ENCODE peak calls at places on chromosomes 12 and 14, in nine cellular contexts. W is cardiac muscle cell; M is neural progenitor cell; Z is fibroblast of lung; T is transverse colon; J is substantia nigra; N is CD4-positive, alpha-beta T cell; O is psoas muscle; B is HepG2. U is an unnamed sample.

GRCh38 chr14:105702275-105702817 is 176.0 kb downstream of the TMEM121 start:
- DNase-seq in B (no peak), M (no peak), O (no peak), J (no peak), T (no peak), Z (no peak), W (no peak), N (no peak), U (no peak)

GRCh38 chr12:46209914-46210834 is 58.7 kb downstream of the SLC38A1 start:
- DNase-seq in O (peak; percentile 66), T (peak; percentile 59), N (peak; percentile 55), Z (no peak), B (peak; percentile 11), J (no peak), W (peak; percentile 58), M (no peak), U (peak; percentile 73)

GRCh38 chr14:67031920-67032774 is 157.1 kb upstream of the GARIN2 start:
- DNase-seq in J (no peak), Z (no peak), B (no peak), O (no peak), M (no peak), N (no peak), T (no peak), W (no peak), U (no peak)

GRCh38 chr14:101097109-101097793 is 193.7 kb upstream of the RTL1 start:
- DNase-seq in O (no peak), Z (no peak), J (no peak), T (no peak), M (no peak), N (no peak), B (no peak), W (no peak), U (no peak)

GRCh38 chr14:79781882-79782281 is 429.4 kb downstream of the DIO2 start:
- DNase-seq in O (no peak), J (no peak), Z (peak; percentile 3), T (no peak), N (no peak), W (no peak), B (no peak), M (no peak), U (no peak)

GRCh38 chr12:112124918-112125249 is 476 bp upstream of the TRAFD1 start:
- DNase-seq in J (no peak), W (no peak), T (no peak), O (no peak), B (no peak), Z (no peak), N (no peak), M (no peak), U (no peak)

GRCh38 chr12:10143205-10143604 is 13.2 kb upstream of the CLEC7A start:
- DNase-seq in T (no peak), N (no peak), O (no peak), M (no peak), B (no peak), W (peak; percentile 14), Z (no peak), J (no peak), U (no peak)

GRCh38 chr12:96427269-96427729 is 27.1 kb upstream of the CDK17 start:
- DNase-seq in O (peak; percentile 80), N (no peak), M (peak; percentile 72), T (peak; percentile 35), Z (peak; percentile 100), B (peak; percentile 7), W (peak; percentile 100), J (no peak), U (no peak)

GRCh38 chr12:127579446-127579845 is 687.5 kb upstream of the TMEM132C start:
- DNase-seq in O (no peak), J (no peak), Z (no peak), N (no peak), T (no peak), M (no peak), W (no peak), B (no peak), U (no peak)

GRCh38 chr12:120740871-120741270 is 15.2 kb downstream of the ACADS start:
- DNase-seq in M (no peak), O (no peak), B (no peak), T (no peak), W (no peak), Z (no peak), J (no peak), N (no peak), U (no peak)

GRCh38 chr12:13534645-13535398 is 338.3 kb downstream of the EMP1 start:
- DNase-seq in O (peak; percentile 73), W (peak; percentile 74), T (peak; percentile 68), N (no peak), M (peak; percentile 94), Z (peak; percentile 47), B (peak; percentile 39), J (no peak), U (no peak)

GRCh38 chr12:60072911-60073310 is 477.1 kb downstream of the SLC16A7 start:
- DNase-seq in O (no peak), M (no peak), N (no peak), J (no peak), W (peak; percentile 0), T (no peak), Z (peak; percentile 70), B (no peak), U (no peak)

GRCh38 chr12:124371366-124371765 is 76.5 kb downstream of the RFLNA start:
- DNase-seq in T (no peak), M (no peak), Z (no peak), N (no peak), J (no peak), W (no peak), B (no peak), O (no peak), U (no peak)

GRCh38 chr12:93341409-93342044 is 36.2 kb upstream of the NUDT4 start:
- DNase-seq in J (no peak), N (no peak), B (no peak), W (no peak), O (no peak), Z (no peak), T (no peak), M (no peak), U (no peak)

GRCh38 chr12:4984971-4985370 is 58.7 kb upstream of the KCNA5 start:
- DNase-seq in T (no peak), N (no peak), O (no peak), Z (no peak), B (no peak), W (no peak), J (no peak), M (no peak), U (no peak)

GRCh38 chr12:116492703-116493324 is 66.4 kb upstream of the MAP1LC3B2 start:
- DNase-seq in J (no peak), M (no peak), W (peak; percentile 62), T (no peak), Z (peak; percentile 83), B (no peak), N (no peak), O (no peak), U (no peak)

GRCh38 chr12:56389215-56389850 is 26.7 kb upstream of the APOF start:
- DNase-seq in J (no peak), N (no peak), Z (no peak), W (no peak), M (no peak), B (no peak), T (no peak), O (no peak), U (no peak)

GRCh38 chr14:92531151-92531873 is 17.7 kb downstream of the RIN3 start:
- DNase-seq in B (no peak), N (peak; percentile 38), Z (no peak), J (no peak), M (no peak), O (no peak), T (no peak), W (no peak), U (peak; percentile 73)

DNA sequence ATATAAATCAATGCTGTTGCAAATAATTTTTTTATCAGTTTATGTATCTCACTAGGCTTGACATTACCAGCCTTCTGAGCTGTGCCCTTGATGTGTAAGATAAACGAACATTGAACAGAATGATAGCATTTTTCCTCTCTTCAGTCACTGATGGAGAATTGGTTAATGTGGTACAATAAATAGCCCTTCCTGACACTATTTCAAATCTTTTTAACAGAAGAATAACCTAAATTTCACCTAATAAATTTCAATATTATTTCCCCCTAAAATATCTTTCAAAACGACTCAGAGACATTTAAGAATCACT is 2.2 kb upstream of the ATP2B1 start:
- DNase-seq in O (no peak), W (no peak), B (no peak), N (no peak), T (no peak), J (no peak), Z (no peak), M (no peak), U (no peak)
- H3K27ac ChIP-seq in O (no peak overlapping the region), W (no peak overlapping the region), B (no peak overlapping the region), N (no peak overlapping the region), T (no peak overlapping the region), J (no peak overlapping the region), Z (peak overlapping the region; percentile 98), M (no peak overlapping the region), U (no peak overlapping the region)

GRCh38 chr12:69580074-69580473 is 5.2 kb upstream of the CCT2 start:
- DNase-seq in Z (no peak), T (no peak), N (no peak), O (no peak), B (no peak), W (no peak), M (no peak), J (no peak), U (no peak)
- H3K27ac ChIP-seq in Z (no peak overlapping the region), T (no peak overlapping the region), N (no peak overlapping the region), O (no peak overlapping the region), B (no peak overlapping the region), W (no peak overlapping the region), M (no peak overlapping the region), J (no peak overlapping the region), U (no peak overlapping the region)

DNA sequence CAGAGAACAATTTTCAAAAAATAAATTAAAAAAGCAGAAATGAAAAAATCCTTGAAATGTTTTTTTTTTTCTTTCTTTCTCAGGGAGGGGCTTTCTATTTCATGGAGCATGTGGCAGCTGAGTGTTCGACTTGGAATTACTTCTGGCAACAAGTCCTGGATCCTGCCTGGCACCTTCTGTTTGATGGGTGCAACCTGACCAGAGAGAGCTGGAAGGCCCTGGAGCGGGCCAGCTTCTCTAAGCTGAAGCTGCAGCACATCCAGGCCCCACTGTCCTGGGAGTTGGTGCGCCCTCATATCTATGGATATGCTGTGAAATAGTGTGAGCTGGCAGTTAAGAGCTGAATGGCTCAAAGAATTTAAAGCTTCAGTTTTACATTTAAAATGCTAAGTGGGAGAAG is 22.5 kb upstream of the HIGD1C start:
- DNase-seq in W (no peak), T (no peak), O (no peak), J (no peak), N (no peak), M (no peak), B (no peak), Z (no peak), U (no peak)
- H3K27ac ChIP-seq in W (no peak overlapping the region), T (no peak overlapping the region), O (peak overlapping the region; percentile 76), J (no peak overlapping the region), N (no peak overlapping the region), M (no peak overlapping the region), B (no peak overlapping the region), Z (no peak overlapping the region), U (no peak overlapping the region)

DNA sequence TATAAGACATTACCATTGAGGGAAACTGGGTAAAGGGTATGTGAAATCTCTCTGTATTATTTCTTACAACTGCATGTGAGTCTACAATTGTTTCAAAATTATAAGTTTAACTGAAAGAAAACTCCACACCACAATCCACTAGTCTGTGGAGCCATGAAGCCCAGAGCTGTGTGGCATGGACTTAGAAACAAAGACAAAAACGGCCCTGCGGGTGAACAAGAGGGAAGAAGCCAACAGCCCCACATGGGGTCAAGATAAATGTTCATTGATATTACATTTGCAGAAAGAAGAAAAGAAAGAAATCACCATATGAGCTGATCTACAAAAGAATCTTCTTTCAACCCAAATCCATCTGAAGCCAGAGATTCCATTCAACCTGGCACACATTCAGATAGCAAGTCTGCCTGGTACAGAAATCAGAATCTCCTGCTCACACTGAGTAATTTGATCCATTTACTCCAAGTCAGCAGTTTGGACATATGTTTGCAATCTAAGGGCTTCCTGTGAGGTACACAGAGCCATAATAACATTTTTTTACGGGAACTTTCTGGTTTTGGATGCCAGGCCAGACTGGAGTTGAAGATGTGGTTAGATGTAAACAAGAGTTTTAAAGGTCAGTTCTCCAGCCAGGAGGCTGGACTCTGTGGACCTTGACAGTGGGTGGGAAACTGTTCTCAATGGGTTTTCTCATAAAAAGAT is 18.0 kb upstream of the TSPAN11 start:
- DNase-seq in Z (peak; percentile 94), J (no peak), N (no peak), B (peak; percentile 56), M (no peak), O (no peak), W (peak; percentile 91), T (no peak), U (no peak)
- H3K27ac ChIP-seq in Z (no peak overlapping the region), J (no peak overlapping the region), N (no peak overlapping the region), B (no peak overlapping the region), M (no peak overlapping the region), O (no peak overlapping the region), W (no peak overlapping the region), T (peak overlapping the region; percentile 35), U (no peak overlapping the region)

U was measured in CD8-positive, alpha-beta memory T cell.